ENCODE peak calls at places on chromosomes 16 and 17, in four cellular contexts. One of them, this sample, is unnamed.

GRCh38 chr17:57944796-57945362 is 10.3 kb downstream of the CUEDC1 start:
- DNase-seq in heart right ventricle: no peak
- DNase-seq in H1: no peak
- DNase-seq in thoracic aorta: no peak
- DNase-seq in this sample: no peak

GRCh38 chr17:61294777-61295176 is 104.9 kb upstream of the TBX2 start:
- DNase-seq in heart right ventricle: no peak
- DNase-seq in H1: no peak
- DNase-seq in thoracic aorta: no peak
- DNase-seq in this sample: no peak

GRCh38 chr17:75472119-75472518 is 15.7 kb downstream of the TMEM94 start:
- DNase-seq in heart right ventricle: no peak
- DNase-seq in H1: no peak
- DNase-seq in thoracic aorta: no peak
- DNase-seq in this sample: no peak

GRCh38 chr16:81836279-81837054 is 57.4 kb downstream of the PLCG2 start:
- DNase-seq in heart right ventricle: no peak
- DNase-seq in H1: no peak
- DNase-seq in thoracic aorta: no peak
- DNase-seq in this sample: no peak

GRCh38 chr17:1100382-1100781 is 79.4 kb downstream of the ABR start:
- DNase-seq in heart right ventricle: peak; percentile 52
- DNase-seq in H1: no peak
- DNase-seq in thoracic aorta: no peak
- DNase-seq in this sample: no peak

GRCh38 chr16:27365142-27366089 is 36.6 kb upstream of the IL21R start:
- DNase-seq in heart right ventricle: no peak
- DNase-seq in H1: no peak
- DNase-seq in thoracic aorta: no peak
- DNase-seq in this sample: no peak

GRCh38 chr17:48610282-48611211 is at the start of gene HOXB7:
- DNase-seq in heart right ventricle: peak; percentile 27
- DNase-seq in H1: no peak
- DNase-seq in thoracic aorta: no peak
- DNase-seq in this sample: no peak

GRCh38 chr17:82490512-82491195 is 28.9 kb upstream of the FOXK2 start:
- DNase-seq in heart right ventricle: no peak
- DNase-seq in H1: no peak
- DNase-seq in thoracic aorta: no peak
- DNase-seq in this sample: no peak

GRCh38 chr16:19783363-19783762 is 65.3 kb downstream of the IQCK start:
- DNase-seq in heart right ventricle: no peak
- DNase-seq in H1: no peak
- DNase-seq in thoracic aorta: no peak
- DNase-seq in this sample: no peak

GRCh38 chr17:30939059-30939689 is 17.4 kb downstream of the ADAP2 start:
- DNase-seq in heart right ventricle: peak; percentile 30
- DNase-seq in H1: no peak
- DNase-seq in thoracic aorta: no peak
- DNase-seq in this sample: no peak

GRCh38 chr17:18248300-18248731 is 10.2 kb downstream of the FLII start:
- DNase-seq in heart right ventricle: peak; percentile 71
- DNase-seq in H1: no peak
- DNase-seq in thoracic aorta: no peak
- DNase-seq in this sample: no peak

GRCh38 chr16:15610369-15610871 is 32.5 kb downstream of the MARF1 start:
- DNase-seq in heart right ventricle: no peak
- DNase-seq in H1: no peak
- DNase-seq in thoracic aorta: no peak
- DNase-seq in this sample: no peak

GRCh38 chr17:17569691-17570090 is 21.8 kb downstream of the PEMT start:
- DNase-seq in heart right ventricle: peak; percentile 48
- DNase-seq in H1: no peak
- DNase-seq in thoracic aorta: no peak
- DNase-seq in this sample: no peak

GRCh38 chr17:76089680-76090516 is 10.9 kb downstream of the ZACN start:
- DNase-seq in heart right ventricle: no peak
- DNase-seq in H1: no peak
- DNase-seq in thoracic aorta: no peak
- DNase-seq in this sample: no peak

GRCh38 chr16:24188751-24189318 is 67.3 kb upstream of the CACNG3 start:
- DNase-seq in heart right ventricle: no peak
- DNase-seq in H1: no peak
- DNase-seq in thoracic aorta: no peak
- DNase-seq in this sample: no peak

GRCh38 chr17:37745801-37746426 is 1.1 kb upstream of the HNF1B start:
- DNase-seq in heart right ventricle: no peak
- DNase-seq in H1: no peak
- DNase-seq in thoracic aorta: no peak
- DNase-seq in this sample: no peak

GRCh38 chr17:74361613-74362391 is at the start of gene BTBD17:
- DNase-seq in heart right ventricle: peak; percentile 46
- DNase-seq in H1: no peak
- DNase-seq in thoracic aorta: no peak
- DNase-seq in this sample: no peak

GRCh38 chr17:41625602-41626001 is 1.2 kb upstream of the KRT17 start:
- DNase-seq in heart right ventricle: peak; percentile 42
- DNase-seq in H1: no peak
- DNase-seq in thoracic aorta: no peak
- DNase-seq in this sample: no peak

GRCh38 chr17:63137163-63137562 is 171.1 kb downstream of the TANC2 start:
- DNase-seq in heart right ventricle: no peak
- DNase-seq in H1: no peak
- DNase-seq in thoracic aorta: no peak
- DNase-seq in this sample: no peak

GRCh38 chr16:78988361-78988992 is 612.1 kb downstream of the MAF start:
- DNase-seq in heart right ventricle: no peak
- DNase-seq in H1: no peak
- DNase-seq in thoracic aorta: no peak
- DNase-seq in this sample: no peak

GRCh38 chr17:68290268-68290954 is 516 bp downstream of the SLC16A6 start:
- DNase-seq in heart right ventricle: peak; percentile 14
- DNase-seq in H1: no peak
- DNase-seq in thoracic aorta: no peak
- DNase-seq in this sample: no peak

GRCh38 chr17:27807567-27808470 is 7.5 kb upstream of the NOS2 start:
- DNase-seq in heart right ventricle: peak; percentile 14
- DNase-seq in H1: no peak
- DNase-seq in thoracic aorta: no peak
- DNase-seq in this sample: no peak

GRCh38 chr17:17035920-17036319 is 6.3 kb upstream of the MPRIP start:
- DNase-seq in heart right ventricle: no peak
- DNase-seq in H1: no peak
- DNase-seq in thoracic aorta: no peak
- DNase-seq in this sample: no peak

GRCh38 chr16:50322333-50322732 is 46.5 kb downstream of the BRD7 start:
- DNase-seq in heart right ventricle: no peak
- DNase-seq in H1: no peak
- DNase-seq in thoracic aorta: no peak
- DNase-seq in this sample: no peak

GRCh38 chr16:50320310-50320709 is 48.5 kb downstream of the BRD7 start:
- DNase-seq in heart right ventricle: no peak
- DNase-seq in H1: no peak
- DNase-seq in thoracic aorta: no peak
- DNase-seq in this sample: no peak

GRCh38 chr16:50326264-50326663 is 42.5 kb downstream of the BRD7 start:
- DNase-seq in heart right ventricle: no peak
- DNase-seq in H1: no peak
- DNase-seq in thoracic aorta: no peak
- DNase-seq in this sample: no peak

GRCh38 chr16:50324345-50324744 is 44.4 kb downstream of the BRD7 start:
- DNase-seq in heart right ventricle: no peak
- DNase-seq in H1: no peak
- DNase-seq in thoracic aorta: no peak
- DNase-seq in this sample: no peak

DNA sequence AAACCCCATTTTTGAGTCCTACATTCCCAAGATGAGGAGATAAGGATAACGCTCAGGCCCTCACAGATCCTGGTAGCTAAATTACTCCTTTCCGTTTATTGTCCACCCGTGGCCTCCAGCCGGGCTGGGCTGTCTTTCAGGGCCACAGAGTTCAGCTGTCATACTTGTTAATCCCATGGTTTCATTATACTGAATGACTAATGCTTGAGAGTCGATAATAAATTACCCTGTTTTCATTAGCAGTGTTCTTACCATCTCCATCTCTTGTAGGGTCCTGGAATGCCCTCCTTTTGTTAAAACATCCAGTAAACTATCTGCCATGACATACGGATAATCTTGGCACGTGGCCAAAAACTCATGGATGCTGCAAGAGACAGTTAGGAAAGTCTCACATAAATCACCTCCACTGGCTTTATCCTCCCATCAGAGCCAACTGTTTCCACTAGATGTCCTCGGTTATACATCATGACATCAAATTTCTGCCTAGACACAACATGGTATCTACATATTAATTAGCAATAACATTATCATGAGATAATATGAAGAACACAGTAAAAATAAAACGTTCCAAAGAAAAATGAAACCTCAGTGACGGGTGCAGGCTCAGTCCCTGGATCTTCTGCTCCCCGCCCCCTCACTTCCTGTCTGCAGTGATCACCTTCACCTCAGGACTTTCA is 45.3 kb downstream of the BRD7 start:
- DNase-seq in heart right ventricle: no peak
- DNase-seq in H1: no peak
- DNase-seq in thoracic aorta: no peak
- DNase-seq in this sample: no peak
- TF ChIP-seq CTCF in heart right ventricle: no peak
- TF ChIP-seq CTCF in H1: no peak
- TF ChIP-seq CTCF in thoracic aorta: no peak
- TF ChIP-seq CTCF in this sample: peak; percentile 31

GRCh38 chr17:34654276-34654675 is 74.9 kb downstream of the TMEM132E start:
- DNase-seq in heart right ventricle: no peak
- DNase-seq in H1: no peak
- DNase-seq in thoracic aorta: no peak
- DNase-seq in this sample: no peak

GRCh38 chr17:34650361-34650760 is 71.0 kb downstream of the TMEM132E start:
- DNase-seq in heart right ventricle: no peak
- DNase-seq in H1: no peak
- DNase-seq in thoracic aorta: no peak
- DNase-seq in this sample: no peak

GRCh38 chr17:34651267-34651955 is 72.0 kb downstream of the TMEM132E start:
- DNase-seq in heart right ventricle: no peak
- DNase-seq in H1: no peak
- DNase-seq in thoracic aorta: no peak
- DNase-seq in this sample: no peak

GRCh38 chr17:34654871-34655270 is 75.5 kb downstream of the TMEM132E start:
- DNase-seq in heart right ventricle: no peak
- DNase-seq in H1: no peak
- DNase-seq in thoracic aorta: no peak
- DNase-seq in this sample: no peak

DNA sequence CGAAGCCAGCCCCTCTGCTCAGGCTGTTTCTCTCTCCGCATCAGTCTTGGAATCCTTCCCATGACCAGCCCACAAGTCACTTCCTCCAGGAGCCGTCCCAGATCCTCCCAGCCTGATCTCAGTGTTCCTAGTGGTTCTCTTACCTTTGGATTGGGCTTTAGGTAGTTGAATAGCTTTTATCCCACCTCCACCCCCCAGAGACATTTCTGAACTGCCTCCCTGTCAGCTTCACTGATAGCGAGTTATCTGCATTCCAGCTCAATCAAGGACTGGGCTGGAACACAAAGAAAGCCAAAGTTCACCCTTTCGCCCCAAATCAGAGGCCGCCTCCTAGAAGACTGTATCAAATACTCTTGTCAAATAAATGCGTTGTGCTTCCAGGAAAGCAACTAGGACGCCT is 72.6 kb downstream of the TMEM132E start:
- DNase-seq in heart right ventricle: no peak
- DNase-seq in H1: no peak
- DNase-seq in thoracic aorta: no peak
- DNase-seq in this sample: no peak
- H3K4me3 ChIP-seq in heart right ventricle: no peak overlapping the region
- H3K4me3 ChIP-seq in H1: no peak overlapping the region
- H3K4me3 ChIP-seq in thoracic aorta: no peak overlapping the region
- H3K4me3 ChIP-seq in this sample: no peak overlapping the region

GRCh38 chr17:44894642-44895041 is 4.6 kb downstream of the EFTUD2 start:
- DNase-seq in heart right ventricle: no peak
- DNase-seq in H1: no peak
- DNase-seq in thoracic aorta: no peak
- DNase-seq in this sample: no peak
- TF ChIP-seq CTCF in heart right ventricle: no peak
- TF ChIP-seq CTCF in H1: peak; percentile 25
- TF ChIP-seq CTCF in thoracic aorta: no peak
- TF ChIP-seq CTCF in this sample: peak; percentile 9

DNA sequence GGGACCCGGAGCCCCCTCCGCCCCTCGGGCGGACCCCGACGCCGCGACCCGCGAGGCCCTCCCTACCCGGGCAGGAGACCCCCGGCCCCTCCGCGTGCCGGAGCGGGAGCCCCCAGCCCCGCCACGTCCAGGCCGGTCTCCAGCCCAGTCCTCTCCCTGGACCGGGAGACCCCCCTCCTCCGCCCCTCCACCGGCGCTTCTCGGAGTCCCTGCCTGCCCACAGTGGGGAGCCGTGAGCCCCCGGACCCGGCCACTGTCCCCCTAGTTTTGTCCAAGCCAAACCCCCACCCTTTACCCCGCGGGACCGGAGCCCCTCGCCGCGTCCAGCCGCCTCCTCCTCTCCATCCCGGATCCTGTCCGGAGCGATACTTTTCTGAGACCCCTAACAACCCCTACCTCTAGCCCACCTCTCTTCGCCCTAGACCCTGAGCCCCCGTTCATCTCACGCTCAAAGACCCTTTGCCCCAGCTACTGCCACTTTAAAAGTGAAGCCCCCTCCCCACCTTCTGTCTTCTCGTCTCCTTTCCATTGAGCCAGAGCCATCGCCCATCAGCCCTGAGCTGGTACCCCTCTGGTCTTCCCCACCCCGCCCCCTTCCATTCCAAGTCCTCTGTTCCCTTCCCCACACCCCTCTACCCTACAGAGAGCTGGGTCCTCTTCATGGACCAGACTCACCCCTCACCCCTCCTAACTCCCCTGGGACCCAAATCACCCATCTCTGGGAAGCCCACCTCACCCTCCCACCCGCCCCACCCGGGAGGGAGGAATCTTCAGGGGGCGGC is 1.0 kb downstream of the NECAB2 start:
- DNase-seq in heart right ventricle: no peak
- DNase-seq in H1: no peak
- DNase-seq in thoracic aorta: no peak
- DNase-seq in this sample: no peak
- H3K4me3 ChIP-seq in heart right ventricle: no peak overlapping the region
- H3K4me3 ChIP-seq in H1: peak overlapping the region; percentile 62
- H3K4me3 ChIP-seq in thoracic aorta: no peak overlapping the region
- H3K4me3 ChIP-seq in this sample: no peak overlapping the region

This sample was measured in AG09309.